ENCODE peak calls at places on chromosomes 2 and 18, in seven cellular contexts. A is stimulated activated CD8-positive, alpha-beta memory T cell treated with anti-CD3 and anti-CD28 coated beads, Interleukin-15, amount 100 ng/mL, for 48 hours; L is AG04449; K is left cardiac atrium; B is type B pancreatic cell; O is M059J; T is Calu3. V is an unnamed sample.

GRCh38 chr2:148860037-148860436 is 15.0 kb upstream of the KIF5C start:
- DNase-seq in L (no peak), A (no peak), B (no peak), T (no peak), K (no peak), O (peak; percentile 3), V (no peak)

GRCh38 chr2:17083902-17084301 is 418.3 kb upstream of the CYRIA start:
- DNase-seq in A (no peak), L (peak; percentile 52), B (no peak), K (no peak), T (no peak), O (peak; percentile 13), V (no peak)

GRCh38 chr2:203625712-203626111 is 80.7 kb upstream of the CD28 start:
- DNase-seq in L (no peak), O (no peak), T (no peak), A (no peak), B (no peak), K (no peak), V (no peak)

GRCh38 chr2:33426666-33427231 is 49.7 kb upstream of the RASGRP3 start:
- DNase-seq in K (peak; percentile 42), B (no peak), L (no peak), T (peak; percentile 57), O (peak; percentile 90), A (no peak), V (no peak)

GRCh38 chr2:84846732-84847131 is 34.2 kb downstream of the TRABD2A start:
- DNase-seq in A (no peak), K (no peak), B (no peak), T (no peak), O (peak; percentile 75), L (no peak), V (no peak)

GRCh38 chr18:23135679-23136325 is 517 bp downstream of the CABLES1 start:
- DNase-seq in K (peak; percentile 52), B (no peak), O (peak; percentile 51), T (peak; percentile 44), A (no peak), L (no peak), V (no peak)

GRCh38 chr18:35662293-35663062 is 80.9 kb downstream of the GALNT1 start:
- DNase-seq in L (no peak), T (no peak), A (no peak), B (no peak), O (no peak), K (no peak), V (no peak)

GRCh38 chr18:24073791-24074190 is 59.2 kb downstream of the TTC39C start:
- DNase-seq in B (no peak), A (no peak), L (no peak), O (no peak), K (no peak), T (no peak), V (no peak)

GRCh38 chr2:233130481-233130970 is 70.4 kb downstream of the INPP5D start:
- DNase-seq in K (no peak), L (no peak), T (no peak), O (no peak), A (no peak), B (no peak), V (no peak)

GRCh38 chr2:58039170-58039611 is 7.4 kb upstream of the VRK2 start:
- DNase-seq in L (no peak), K (no peak), B (no peak), A (no peak), T (no peak), O (peak; percentile 44), V (no peak)

GRCh38 chr2:61328707-61329251 is 142.1 kb downstream of the USP34 start:
- DNase-seq in L (no peak), K (no peak), A (no peak), O (peak; percentile 84), T (no peak), B (no peak), V (peak; percentile 73)